ENCODE peak calls at places on chromosome 7, in seven cellular contexts. N is brain microvascular endothelial cell, Z is PC-3, D is heart left ventricle, Q is BJ, H is tibial artery, I is psoas muscle. V is an unnamed sample. For H3K27me3, the result is how much of the 10 kb centered on the place peaks cover.

GRCh38 chr7:12570148-12570528 is 382 bp upstream of the SCIN start:
- DNase-seq in Z (peak), H (no peak), N (no peak), Q (no peak), I (no peak), D (no peak), V (no peak)

GRCh38 chr7:130945411-130945811 is 211.4 kb upstream of the KLF14 start:
- DNase-seq in N (no peak), H (no peak), D (no peak), Q (no peak), Z (no peak), I (no peak), V (peak)

GRCh38 chr7:73879977-73880681 is 19.2 kb downstream of the TMEM270 start:
- DNase-seq in I (peak), N (no peak), H (peak), Q (peak), D (no peak), Z (no peak), V (no peak)

GRCh38 chr7:129886184-129886817 is 66.5 kb downstream of the UBE2H start:
- DNase-seq in Z (no peak), Q (no peak), I (no peak), N (no peak), D (no peak), H (no peak), V (no peak)

GRCh38 chr7:24609059-24609458 is 35.8 kb downstream of the PALS2 start:
- DNase-seq in Z (peak), D (no peak), I (no peak), N (peak), Q (no peak), H (no peak), V (no peak)

GRCh38 chr7:30428586-30429530 is 49.7 kb downstream of the NOD1 start:
- DNase-seq in H (no peak), N (no peak), I (no peak), D (no peak), Z (no peak), Q (no peak), V (no peak)

GRCh38 chr7:117937726-117938483 is 64.7 kb upstream of the CTTNBP2 start:
- DNase-seq in I (no peak), Z (peak), H (no peak), N (no peak), D (no peak), Q (no peak), V (no peak)

GRCh38 chr7:149558149-149558861 is 60.7 kb upstream of the ZNF746 start:
- DNase-seq in Q (peak), N (no peak), I (no peak), H (no peak), Z (peak), D (no peak), V (no peak)

GRCh38 chr7:115047968-115048720 is 126.2 kb downstream of the MDFIC start:
- DNase-seq in D (no peak), Z (no peak), N (peak), H (no peak), Q (peak), I (no peak), V (no peak)

GRCh38 chr7:127056202-127056601 is 196.5 kb downstream of the GRM8 start:
- DNase-seq in I (no peak), Q (no peak), H (no peak), D (no peak), Z (no peak), N (no peak), V (no peak)

GRCh38 chr7:45601094-45601493 is 26.9 kb downstream of the ADCY1 start:
- DNase-seq in Z (no peak), Q (no peak), I (no peak), N (no peak), D (peak), H (peak), V (no peak)

GRCh38 chr7:5428470-5429252 is 5.0 kb upstream of the TNRC18 start:
- DNase-seq in Z (peak), D (peak), Q (no peak), N (peak), H (peak), I (peak), V (no peak)

GRCh38 chr7:157335256-157335655 is 1.5 kb upstream of the DNAJB6 start:
- DNase-seq in Z (no peak), D (no peak), Q (no peak), I (no peak), H (no peak), N (no peak), V (no peak)

GRCh38 chr7:90710466-90710850 is 114.3 kb downstream of the CDK14 start:
- DNase-seq in I (no peak), Z (no peak), H (no peak), D (no peak), N (no peak), Q (no peak), V (no peak)

GRCh38 chr7:46549347-46549746 is 628.3 kb upstream of the IGFBP3 start:
- DNase-seq in H (no peak), Z (no peak), I (no peak), D (no peak), N (no peak), Q (no peak), V (no peak)

GRCh38 chr7:7521259-7521658 is 14.4 kb downstream of the COL28A1 start:
- DNase-seq in H (no peak), Z (no peak), Q (no peak), N (peak), D (no peak), I (no peak), V (no peak)

GRCh38 chr7:1559626-1560590 is 3.9 kb upstream of the TMEM184A start:
- DNase-seq in D (no peak), Q (no peak), N (no peak), I (no peak), H (no peak), Z (no peak), V (no peak)

GRCh38 chr7:1557771-1558170 is 1.8 kb upstream of the TMEM184A start:
- DNase-seq in H (no peak), D (no peak), N (no peak), Q (no peak), I (no peak), Z (no peak), V (peak)

GRCh38 chr7:1557006-1557405 is 1.0 kb upstream of the TMEM184A start:
- DNase-seq in D (no peak), H (no peak), Q (no peak), Z (no peak), N (no peak), I (no peak), V (no peak)

GRCh38 chr7:1558841-1559625 is 3.0 kb upstream of the TMEM184A start:
- DNase-seq in I (no peak), D (no peak), Q (no peak), H (no peak), Z (peak), N (no peak), V (no peak)

GRCh38 chr7:1558181-1558811 is 2.3 kb upstream of the TMEM184A start:
- DNase-seq in I (peak), D (no peak), N (no peak), Z (no peak), Q (no peak), H (no peak), V (no peak)
- H3K4me3 ChIP-seq in I (no peak), D (no peak), N (no peak), Z (no peak), Q (no peak), H (no peak), V (no peak)

GRCh38 chr7:140304071-140304799 is 94.1 kb downstream of the SLC37A3 start:
- DNase-seq in N (no peak), D (no peak), Q (no peak), H (no peak), Z (peak), I (no peak), V (peak)
- TF ChIP-seq CTCF in N (peak), D (peak), Q (no peak), H (no peak), Z (peak), I (peak), V (peak)

GRCh38 chr7:107304063-107304462 is 135.3 kb downstream of the HBP1 start:
- DNase-seq in D (no peak), N (no peak), Q (no peak), H (no peak), Z (no peak), I (no peak), V (no peak)
- H3K27me3 ChIP-seq in D (under half), N (under half), Q (under half), H (under half), Z (under half), I (under half), V (under half)

GRCh38 chr7:50793115-50793946 is 10.6 kb upstream of the GRB10 start:
- DNase-seq in Q (no peak), I (peak), N (peak), Z (peak), H (peak), D (peak), V (no peak)

GRCh38 chr7:50792342-50793114 is 9.8 kb upstream of the GRB10 start:
- DNase-seq in N (peak), Q (no peak), D (peak), I (peak), Z (peak), H (peak), V (no peak)

GRCh38 chr7:50795831-50796230 is 13.1 kb upstream of the GRB10 start:
- DNase-seq in I (no peak), Z (peak), Q (no peak), N (no peak), H (no peak), D (no peak), V (no peak)

GRCh38 chr7:50795253-50795652 is 12.6 kb upstream of the GRB10 start:
- DNase-seq in Z (no peak), N (no peak), I (no peak), Q (no peak), H (no peak), D (no peak), V (no peak)

GRCh38 chr7:50793947-50794570 is 11.4 kb upstream of the GRB10 start:
- DNase-seq in Q (no peak), I (no peak), Z (no peak), N (no peak), H (no peak), D (no peak), V (no peak)
- H3K4me3 ChIP-seq in Q (peak), I (peak), Z (peak), N (peak), H (peak), D (peak), V (no peak)

DNA sequence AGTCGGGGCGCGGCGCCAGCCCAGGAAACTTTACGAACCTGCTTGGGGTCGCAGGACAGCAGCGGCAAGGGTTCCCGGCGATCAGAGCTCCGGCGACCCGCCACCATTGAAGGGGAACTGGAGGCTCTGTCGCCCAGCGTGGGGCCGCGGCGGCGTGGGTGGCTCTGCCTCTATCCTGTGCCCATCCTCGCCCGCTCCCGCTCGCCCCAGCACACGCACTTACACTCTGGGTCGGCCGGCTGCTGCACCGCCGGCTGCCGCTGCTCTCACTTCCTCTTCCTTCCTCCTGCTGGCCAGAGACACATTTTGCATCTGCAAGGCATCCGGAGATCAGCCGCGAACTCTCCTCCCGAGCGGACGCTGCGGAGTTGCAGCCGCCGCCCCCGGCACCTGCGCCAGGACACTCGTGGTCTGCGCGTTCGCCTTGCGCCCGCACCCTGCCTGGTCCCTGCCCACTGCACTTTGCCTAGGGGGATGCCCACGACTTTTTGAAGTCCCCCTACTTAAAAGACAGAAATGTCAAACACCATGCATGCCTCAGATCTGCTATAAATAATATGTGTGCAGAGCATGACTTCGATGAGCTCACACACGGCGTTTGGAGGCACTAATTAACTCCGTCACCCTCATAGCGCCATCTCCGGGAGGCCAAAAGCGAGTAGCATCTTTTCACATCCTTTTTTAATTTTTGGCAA is at the start of gene ELMO1:
- DNase-seq in Z (peak), Q (no peak), D (peak), H (peak), N (peak), I (peak), V (peak)
- TF ChIP-seq CTCF in Z (peak), Q (peak), D (peak), H (peak), N (peak), I (peak), V (peak)

DNA sequence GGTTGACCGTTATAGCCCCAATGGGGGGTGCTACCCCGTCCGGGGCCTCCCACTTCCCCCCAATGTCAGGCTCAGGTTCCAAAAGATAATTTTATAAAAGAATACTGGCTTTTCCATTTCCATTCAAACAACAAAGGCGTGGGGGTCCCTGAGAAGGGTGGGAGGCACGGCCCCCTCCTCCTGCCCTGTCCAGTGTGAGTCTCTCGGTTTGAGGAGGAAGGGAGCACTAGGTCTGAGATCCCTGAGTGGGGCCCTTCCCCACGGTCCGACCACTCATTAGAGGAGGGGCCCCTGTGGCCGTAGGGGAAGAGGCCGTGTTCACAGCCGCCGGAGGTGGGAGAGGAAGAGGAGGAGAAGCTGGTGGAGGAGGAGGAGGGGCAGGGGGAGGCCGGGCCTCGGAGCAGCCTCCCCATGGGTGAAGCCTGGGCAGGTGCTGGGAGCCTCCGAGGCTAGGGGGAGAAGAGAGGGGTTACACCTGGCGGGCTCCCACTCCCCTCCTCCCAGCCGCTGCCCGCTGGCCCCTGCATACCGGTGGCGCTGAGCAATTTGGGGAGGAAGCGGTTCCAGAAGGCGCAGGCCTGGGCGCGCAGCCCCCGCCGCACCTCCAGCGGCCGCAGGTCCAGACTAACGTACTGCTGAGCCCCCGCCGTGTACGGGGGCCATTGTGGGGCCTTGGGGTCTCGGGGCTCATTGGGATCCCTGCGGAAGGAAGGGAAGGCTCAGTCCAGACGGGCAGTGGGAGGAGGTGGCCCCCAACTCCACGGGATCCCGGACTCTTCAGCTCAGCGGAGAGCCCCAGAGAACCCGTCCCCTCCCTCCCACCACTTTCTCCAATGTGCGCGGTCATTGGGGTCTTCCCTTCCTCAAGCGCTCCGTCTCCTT is 1.4 kb upstream of the UFSP1 start:
- DNase-seq in D (no peak), H (no peak), Z (no peak), I (peak), N (no peak), Q (no peak), V (no peak)
- H3K27me3 ChIP-seq in D (under half), H (under half), Z (under half), I (under half), N (under half), Q (under half), V (under half)

GRCh38 chr7:102009628-102010027 is 192.2 kb downstream of the CUX1 start:
- DNase-seq in H (no peak), I (no peak), D (no peak), Z (no peak), N (peak), Q (peak), V (no peak)

GRCh38 chr7:102018876-102019275 is 201.4 kb downstream of the CUX1 start:
- DNase-seq in N (no peak), I (no peak), Z (no peak), H (no peak), D (no peak), Q (no peak), V (no peak)

GRCh38 chr7:102008535-102009262 is 191.3 kb downstream of the CUX1 start:
- DNase-seq in Q (no peak), H (no peak), I (no peak), Z (peak), D (no peak), N (no peak), V (no peak)

DNA sequence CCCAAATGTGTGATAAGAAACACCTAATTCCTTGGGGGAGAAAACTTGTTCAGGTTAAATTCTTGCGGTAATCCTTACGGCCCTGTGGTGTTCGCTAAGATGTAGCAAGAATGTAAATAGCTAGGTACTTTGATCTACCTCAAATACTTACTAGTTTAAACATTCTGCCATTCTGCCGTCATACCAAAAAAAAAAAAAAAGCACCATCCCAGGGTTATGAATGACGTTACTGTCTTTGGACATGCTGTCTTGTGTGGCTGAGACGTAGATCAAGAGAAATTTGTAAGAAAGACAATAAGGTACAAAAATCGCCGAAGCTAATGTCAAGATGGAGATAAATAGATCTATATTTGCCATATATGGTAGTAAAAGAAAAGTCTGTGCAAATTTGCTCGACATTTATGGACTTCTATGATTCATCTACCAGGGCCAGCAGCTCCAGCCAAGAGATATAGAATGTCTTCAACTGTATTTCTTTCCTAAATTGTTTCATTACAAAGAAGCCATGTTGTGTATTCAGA is 195.6 kb downstream of the CUX1 start:
- DNase-seq in Z (no peak), H (no peak), Q (no peak), N (peak), D (no peak), I (no peak), V (no peak)
- H3K4me3 ChIP-seq in Z (no peak), H (no peak), Q (no peak), N (no peak), D (no peak), I (no peak), V (no peak)

GRCh38 chr7:132930881-132931280 is 151.0 kb downstream of the CHCHD3 start:
- DNase-seq in Z (peak), N (peak), H (no peak), Q (no peak), I (no peak), D (no peak), V (no peak)
- TF ChIP-seq CTCF in Z (peak), N (peak), H (no peak), Q (peak), I (peak), D (peak), V (no peak)

GRCh38 chr7:26379711-26380110 is 88.0 kb downstream of the SNX10 start:
- DNase-seq in Z (no peak), I (no peak), D (no peak), N (no peak), Q (no peak), H (no peak), V (no peak)
- H3K27me3 ChIP-seq in Z (under half), I (half or more), D (half or more), N (under half), Q (under half), H (half or more), V (under half)

V was measured in GM06990.